ENCODE peak calls at places on chromosomes 12 and 14, in nine cellular contexts. H, L, K, P, S, T, M, F and Q are unnamed samples.

GRCh38 chr12:93778306-93778705 is 101.1 kb downstream of the CRADD start:
- DNase-seq in H (no peak), L (no peak), K (peak; percentile 88), P (no peak), S (no peak), T (no peak), M (peak; percentile 17), F (no peak), Q (peak; percentile 59)

GRCh38 chr14:85317491-85318021 is 212.4 kb upstream of the FLRT2 start:
- DNase-seq in H (no peak), L (no peak), K (peak; percentile 26), P (no peak), S (no peak), T (no peak), M (no peak), F (peak; percentile 6), Q (no peak)

GRCh38 chr14:89384023-89384422 is 33.0 kb downstream of the FOXN3 start:
- DNase-seq in H (no peak), L (no peak), K (no peak), P (no peak), S (no peak), T (no peak), M (peak; percentile 11), F (no peak), Q (no peak)

GRCh38 chr12:29043069-29043468 is 106.0 kb upstream of the FAR2 start:
- DNase-seq in H (no peak), L (no peak), K (peak; percentile 78), P (no peak), S (no peak), T (no peak), M (no peak), F (peak; percentile 96), Q (no peak)

GRCh38 chr12:68439368-68440045 is 107.3 kb upstream of the MDM1 start:
- DNase-seq in H (no peak), L (no peak), K (no peak), P (no peak), S (no peak), T (no peak), M (no peak), F (no peak), Q (no peak)

GRCh38 chr12:20369164-20370000 is 1.0 kb downstream of the PDE3A start:
- DNase-seq in H (peak; percentile 55), L (peak; percentile 85), K (peak; percentile 39), P (peak; percentile 48), S (peak; percentile 93), T (peak; percentile 41), M (peak; percentile 49), F (no peak), Q (peak; percentile 78)

GRCh38 chr14:51653855-51654548 is 2.3 kb downstream of the FRMD6 start:
- DNase-seq in H (no peak), L (no peak), K (peak; percentile 31), P (no peak), S (no peak), T (no peak), M (no peak), F (no peak), Q (no peak)

GRCh38 chr14:105075364-105076295 is 10.4 kb upstream of the GPR132 start:
- DNase-seq in H (no peak), L (peak; percentile 80), K (peak; percentile 52), P (no peak), S (no peak), T (no peak), M (peak; percentile 75), F (no peak), Q (no peak)

GRCh38 chr14:99213603-99214002 is 58.4 kb downstream of the BCL11B start:
- DNase-seq in H (no peak), L (peak; percentile 55), K (no peak), P (no peak), S (no peak), T (no peak), M (no peak), F (no peak), Q (no peak)

DNA sequence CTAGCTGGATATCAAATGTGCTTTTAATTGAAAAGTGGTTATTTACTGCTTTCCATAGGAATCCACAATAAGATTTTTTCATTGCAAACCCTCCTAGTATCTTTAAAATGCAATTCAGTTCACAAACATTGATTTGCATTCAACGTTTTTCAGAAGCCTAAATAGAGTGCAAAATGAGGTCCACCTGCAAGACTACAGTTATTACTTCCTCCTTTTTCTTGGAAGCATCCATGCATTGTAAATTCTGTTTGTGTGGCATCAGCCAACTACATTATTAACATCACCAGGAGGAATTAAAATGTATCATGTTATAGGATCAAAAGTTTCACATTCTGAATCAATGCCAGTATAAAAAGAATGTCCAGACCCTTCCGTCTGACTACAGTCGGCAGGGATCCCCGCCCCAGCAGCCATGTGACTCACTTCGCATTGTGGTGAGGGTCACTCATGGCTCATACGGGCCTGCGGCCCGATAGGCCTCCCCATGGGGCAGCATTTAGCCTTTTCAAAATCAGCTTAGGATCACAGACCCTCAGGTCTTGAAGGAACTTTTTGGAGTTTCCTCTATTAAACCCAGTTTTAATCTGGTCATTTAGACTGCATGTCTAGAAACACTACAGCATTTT is 46.3 kb downstream of the NTF3 start:
- DNase-seq in H (no peak), L (no peak), K (peak; percentile 44), P (no peak), S (no peak), T (no peak), M (no peak), F (no peak), Q (no peak)
- H3K4me1 ChIP-seq in H (no peaks in the 10 kb centered on the region), L (no peaks in the 10 kb centered on the region), K (peaks cover 24% of the 10 kb centered on the region), P (peaks cover 21% of the 10 kb centered on the region), S (no peaks in the 10 kb centered on the region), T (no peaks in the 10 kb centered on the region), M (no peaks in the 10 kb centered on the region), F (no peaks in the 10 kb centered on the region), Q (no peaks in the 10 kb centered on the region)

GRCh38 chr14:68815288-68816182 is 22.7 kb upstream of the ZFP36L1 start:
- DNase-seq in H (no peak), L (peak; percentile 75), K (no peak), P (no peak), S (no peak), T (no peak), M (no peak), F (no peak), Q (peak; percentile 74)
- H3K4me3 ChIP-seq in H (peak overlapping the region; percentile 53), L (peak overlapping the region; percentile 47), K (peak overlapping the region; percentile 12), P (peak overlapping the region; percentile 11), S (peak overlapping the region; percentile 61), T (no peak overlapping the region), M (no peak overlapping the region), F (peak overlapping the region; percentile 60), Q (peak overlapping the region; percentile 72)

GRCh38 chr12:1471224-1471623 is 123.2 kb downstream of the FBXL14 start:
- DNase-seq in H (no peak), L (no peak), K (no peak), P (no peak), S (no peak), T (no peak), M (no peak), F (peak; percentile 15), Q (no peak)

GRCh38 chr12:1466481-1467260 is 127.7 kb downstream of the FBXL14 start:
- DNase-seq in H (peak; percentile 45), L (no peak), K (no peak), P (no peak), S (no peak), T (no peak), M (no peak), F (no peak), Q (no peak)

GRCh38 chr12:1470051-1470450 is 124.3 kb downstream of the FBXL14 start:
- DNase-seq in H (no peak), L (no peak), K (no peak), P (no peak), S (no peak), T (no peak), M (no peak), F (no peak), Q (no peak)

GRCh38 chr12:1465990-1466389 is 128.4 kb downstream of the FBXL14 start:
- DNase-seq in H (no peak), L (no peak), K (no peak), P (no peak), S (no peak), T (no peak), M (no peak), F (no peak), Q (no peak)

GRCh38 chr12:1469063-1469462 is 125.3 kb downstream of the FBXL14 start:
- DNase-seq in H (no peak), L (no peak), K (no peak), P (no peak), S (no peak), T (no peak), M (no peak), F (no peak), Q (no peak)
- H3K4me1 ChIP-seq in H (peaks cover 10% of the 10 kb centered on the region), L (peaks cover 7% of the 10 kb centered on the region), K (peaks cover 8% of the 10 kb centered on the region), P (peaks cover 8% of the 10 kb centered on the region), S (peaks cover 24% of the 10 kb centered on the region), T (peaks cover 2% of the 10 kb centered on the region), M (peaks cover 4% of the 10 kb centered on the region), F (peaks cover 17% of the 10 kb centered on the region), Q (peaks cover 7% of the 10 kb centered on the region)

DNA sequence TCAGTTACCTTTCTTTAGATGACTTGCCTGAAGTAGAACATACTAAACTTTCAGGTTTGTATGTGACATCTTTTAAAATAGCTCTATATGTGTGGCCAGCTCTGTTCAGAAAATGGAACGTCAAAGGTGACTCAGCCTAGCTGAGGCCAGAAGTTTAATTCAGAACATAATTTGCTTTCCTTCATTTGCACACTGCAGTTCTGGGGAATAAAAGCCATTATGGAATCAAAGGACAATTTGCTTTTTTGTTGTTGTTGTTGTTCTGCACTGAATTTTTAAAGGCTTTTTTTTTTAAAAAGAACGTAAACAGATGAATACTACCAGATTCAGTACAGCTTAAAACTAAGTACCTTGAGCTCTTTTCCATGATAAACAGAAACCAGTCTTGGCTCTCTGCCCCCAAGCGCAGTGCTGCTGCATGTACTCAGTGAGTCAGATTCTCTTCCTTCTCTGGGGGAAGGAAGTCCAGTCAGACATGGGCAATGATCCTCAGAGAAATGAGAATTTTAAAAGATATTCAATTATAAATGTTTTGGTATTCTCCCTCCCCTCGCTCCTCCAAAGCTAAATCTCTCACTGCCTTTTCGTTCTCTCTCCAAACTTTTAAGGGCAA is 644.2 kb downstream of the NOVA1 start:
- DNase-seq in H (no peak), L (no peak), K (no peak), P (no peak), S (no peak), T (no peak), M (peak; percentile 1), F (peak; percentile 40), Q (no peak)
- H3K4me3 ChIP-seq in H (no peak overlapping the region), L (no peak overlapping the region), K (no peak overlapping the region), P (no peak overlapping the region), S (no peak overlapping the region), T (no peak overlapping the region), M (no peak overlapping the region), F (no peak overlapping the region), Q (no peak overlapping the region)

GRCh38 chr14:32846821-32847220 is 91.9 kb upstream of the NPAS3 start:
- DNase-seq in H (no peak), L (no peak), K (no peak), P (no peak), S (no peak), T (no peak), M (no peak), F (peak; percentile 85), Q (no peak)

DNA sequence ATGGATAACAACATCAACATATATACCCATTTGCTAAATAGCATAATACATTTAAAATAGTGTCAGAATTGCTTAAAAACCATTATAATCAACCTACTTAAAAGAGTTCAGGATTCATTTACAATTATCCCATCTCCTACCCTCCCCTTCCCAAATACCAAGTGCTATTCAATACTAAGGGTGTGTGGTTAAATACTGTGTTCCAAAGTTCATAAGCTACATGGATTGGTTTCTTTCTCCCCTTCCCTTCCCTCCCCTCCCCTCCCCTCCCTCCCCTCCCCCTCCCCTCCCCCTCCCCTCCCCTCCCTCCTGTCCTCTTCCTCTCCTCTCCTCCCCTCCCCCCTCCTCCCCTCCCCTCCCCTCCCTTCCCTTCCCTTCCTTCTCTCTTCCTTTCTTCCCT is 97.0 kb upstream of the NPAS3 start:
- DNase-seq in H (no peak), L (no peak), K (no peak), P (no peak), S (no peak), T (no peak), M (no peak), F (no peak), Q (no peak)
- H3K4me1 ChIP-seq in H (no peaks in the 10 kb centered on the region), L (no peaks in the 10 kb centered on the region), K (no peaks in the 10 kb centered on the region), P (no peaks in the 10 kb centered on the region), S (no peaks in the 10 kb centered on the region), T (no peaks in the 10 kb centered on the region), M (no peaks in the 10 kb centered on the region), F (peaks cover 11% of the 10 kb centered on the region), Q (no peaks in the 10 kb centered on the region)